ENCODE peak calls at places on chromosomes 7 and 10, in four cellular contexts. One of them, this sample, is unnamed.

GRCh38 chr7:585229-585711 is 65.6 kb upstream of the PDGFA start:
- DNase-seq in GM23248: peak
- DNase-seq in SJSA1: no peak
- DNase-seq in ovary: no peak
- DNase-seq in this sample: no peak

GRCh38 chr7:99076615-99077014 is 67.3 kb downstream of the SMURF1 start:
- DNase-seq in GM23248: no peak
- DNase-seq in ovary: no peak
- DNase-seq in SJSA1: no peak
- DNase-seq in this sample: no peak

GRCh38 chr7:142443614-142444013 is 185.8 kb upstream of the PRSS58 start:
- DNase-seq in GM23248: no peak
- DNase-seq in ovary: no peak
- DNase-seq in SJSA1: no peak
- DNase-seq in this sample: no peak

GRCh38 chr7:12403287-12404181 is at the start of gene VWDE:
- DNase-seq in SJSA1: no peak
- DNase-seq in ovary: no peak
- DNase-seq in GM23248: peak
- DNase-seq in this sample: no peak

GRCh38 chr10:30991647-30992011 is 40.0 kb downstream of the ZNF438 start:
- DNase-seq in SJSA1: no peak
- DNase-seq in ovary: no peak
- DNase-seq in GM23248: no peak
- DNase-seq in this sample: no peak

GRCh38 chr7:108142180-108142579 is 12.0 kb upstream of the LAMB4 start:
- DNase-seq in ovary: no peak
- DNase-seq in GM23248: no peak
- DNase-seq in SJSA1: no peak
- DNase-seq in this sample: no peak

GRCh38 chr7:65285906-65286864 is 87.5 kb upstream of the ZNF92 start:
- DNase-seq in SJSA1: no peak
- DNase-seq in ovary: no peak
- DNase-seq in GM23248: no peak
- DNase-seq in this sample: no peak

GRCh38 chr7:98163704-98164478 is 47.3 kb upstream of the BHLHA15 start:
- DNase-seq in SJSA1: no peak
- DNase-seq in GM23248: peak
- DNase-seq in ovary: no peak
- DNase-seq in this sample: no peak

GRCh38 chr10:60099998-60100747 is 193.8 kb upstream of the CCDC6 start:
- DNase-seq in SJSA1: peak
- DNase-seq in ovary: no peak
- DNase-seq in GM23248: peak
- DNase-seq in this sample: no peak

GRCh38 chr10:124016795-124017375 is 76.5 kb downstream of the CHST15 start:
- DNase-seq in SJSA1: no peak
- DNase-seq in GM23248: no peak
- DNase-seq in ovary: no peak
- DNase-seq in this sample: no peak

GRCh38 chr7:105985821-105986220 is 22.8 kb downstream of the CDHR3 start:
- DNase-seq in SJSA1: no peak
- DNase-seq in ovary: no peak
- DNase-seq in GM23248: no peak
- DNase-seq in this sample: no peak

GRCh38 chr7:67018940-67019339 is 22.3 kb downstream of the TYW1 start:
- DNase-seq in SJSA1: no peak
- DNase-seq in ovary: no peak
- DNase-seq in GM23248: no peak
- DNase-seq in this sample: no peak

GRCh38 chr10:50431118-50431517 is 179.8 kb upstream of the ASAH2 start:
- DNase-seq in SJSA1: peak
- DNase-seq in ovary: no peak
- DNase-seq in GM23248: peak
- DNase-seq in this sample: no peak

GRCh38 chr10:95395947-95396449 is 105.2 kb upstream of the PDLIM1 start:
- DNase-seq in GM23248: no peak
- DNase-seq in SJSA1: no peak
- DNase-seq in ovary: no peak
- DNase-seq in this sample: no peak

GRCh38 chr10:127977368-127978009 is 70.6 kb downstream of the PTPRE start:
- DNase-seq in GM23248: peak
- DNase-seq in SJSA1: peak
- DNase-seq in ovary: no peak
- DNase-seq in this sample: peak

GRCh38 chr10:31744025-31744424 is 184.6 kb downstream of the ARHGAP12 start:
- DNase-seq in SJSA1: no peak
- DNase-seq in GM23248: no peak
- DNase-seq in ovary: no peak
- DNase-seq in this sample: no peak

GRCh38 chr7:26399309-26399610 is 107.6 kb downstream of the SNX10 start:
- DNase-seq in GM23248: peak
- DNase-seq in ovary: no peak
- DNase-seq in SJSA1: no peak
- DNase-seq in this sample: peak

GRCh38 chr10:63055705-63056104 is 77.4 kb upstream of the NRBF2 start:
- DNase-seq in ovary: no peak
- DNase-seq in SJSA1: no peak
- DNase-seq in GM23248: no peak
- DNase-seq in this sample: no peak

GRCh38 chr10:132298038-132298935 is 9.5 kb downstream of the STK32C start:
- DNase-seq in GM23248: no peak
- DNase-seq in ovary: no peak
- DNase-seq in SJSA1: no peak
- DNase-seq in this sample: no peak

GRCh38 chr7:99041526-99041925 is 102.4 kb downstream of the SMURF1 start:
- DNase-seq in ovary: no peak
- DNase-seq in GM23248: no peak
- DNase-seq in SJSA1: no peak
- DNase-seq in this sample: no peak

GRCh38 chr10:116836902-116837513 is 12.3 kb upstream of the ENO4 start:
- DNase-seq in GM23248: no peak
- DNase-seq in ovary: no peak
- DNase-seq in SJSA1: no peak
- DNase-seq in this sample: peak

GRCh38 chr10:51683031-51683830 is 16.2 kb downstream of the CSTF2T start:
- DNase-seq in ovary: no peak
- DNase-seq in GM23248: peak
- DNase-seq in SJSA1: no peak
- DNase-seq in this sample: no peak

GRCh38 chr7:86972072-86972471 is 87.4 kb downstream of the ELAPOR2 start:
- DNase-seq in GM23248: no peak
- DNase-seq in ovary: no peak
- DNase-seq in SJSA1: no peak
- DNase-seq in this sample: no peak

GRCh38 chr7:22147113-22147512 is 201.4 kb upstream of the CDCA7L start:
- DNase-seq in SJSA1: no peak
- DNase-seq in ovary: no peak
- DNase-seq in GM23248: peak
- DNase-seq in this sample: peak
- H3K4me3 ChIP-seq in SJSA1: no peak
- H3K4me3 ChIP-seq in ovary: peak
- H3K4me3 ChIP-seq in GM23248: peak
- H3K4me3 ChIP-seq in this sample: peak

GRCh38 chr7:158311791-158312190 is 275.8 kb downstream of the PTPRN2 start:
- DNase-seq in SJSA1: no peak
- DNase-seq in GM23248: no peak
- DNase-seq in ovary: no peak
- DNase-seq in this sample: no peak
- H3K4me3 ChIP-seq in SJSA1: no peak
- H3K4me3 ChIP-seq in GM23248: no peak
- H3K4me3 ChIP-seq in ovary: no peak
- H3K4me3 ChIP-seq in this sample: no peak

DNA sequence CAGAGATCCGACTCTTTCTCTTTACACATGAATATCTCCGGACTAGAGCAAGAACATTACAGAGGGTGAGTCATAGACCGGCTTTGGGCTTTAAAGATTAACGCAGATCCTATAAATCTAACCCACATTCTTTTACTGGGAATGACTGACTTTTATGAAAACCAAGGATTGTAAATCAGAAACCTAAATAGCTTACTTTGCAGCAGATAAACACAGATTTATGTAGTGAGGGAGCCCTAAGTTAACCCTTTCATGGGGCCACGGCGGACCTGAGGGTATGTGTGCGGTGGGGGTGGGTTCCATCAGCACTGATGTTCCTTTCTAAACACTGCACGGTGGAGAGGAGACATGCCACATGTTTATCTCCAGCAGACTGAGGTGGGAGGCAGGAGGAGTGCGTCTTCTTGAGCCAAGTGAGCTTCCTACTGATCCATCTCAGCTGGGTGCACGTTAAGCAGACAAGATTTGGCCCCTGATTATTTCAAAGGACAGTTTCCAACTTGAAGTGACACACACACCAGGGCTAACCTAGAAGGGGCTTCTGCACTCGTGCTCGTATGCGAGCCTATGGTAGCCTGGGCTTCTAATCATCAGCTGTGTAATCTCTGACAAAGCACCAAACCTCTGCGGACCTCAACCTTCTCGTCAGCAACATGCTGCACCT is 127.6 kb downstream of the WDR11 start:
- DNase-seq in SJSA1: no peak
- DNase-seq in ovary: no peak
- DNase-seq in GM23248: no peak
- DNase-seq in this sample: peak
- H3K4me3 ChIP-seq in SJSA1: no peak
- H3K4me3 ChIP-seq in ovary: peak
- H3K4me3 ChIP-seq in GM23248: no peak
- H3K4me3 ChIP-seq in this sample: peak

DNA sequence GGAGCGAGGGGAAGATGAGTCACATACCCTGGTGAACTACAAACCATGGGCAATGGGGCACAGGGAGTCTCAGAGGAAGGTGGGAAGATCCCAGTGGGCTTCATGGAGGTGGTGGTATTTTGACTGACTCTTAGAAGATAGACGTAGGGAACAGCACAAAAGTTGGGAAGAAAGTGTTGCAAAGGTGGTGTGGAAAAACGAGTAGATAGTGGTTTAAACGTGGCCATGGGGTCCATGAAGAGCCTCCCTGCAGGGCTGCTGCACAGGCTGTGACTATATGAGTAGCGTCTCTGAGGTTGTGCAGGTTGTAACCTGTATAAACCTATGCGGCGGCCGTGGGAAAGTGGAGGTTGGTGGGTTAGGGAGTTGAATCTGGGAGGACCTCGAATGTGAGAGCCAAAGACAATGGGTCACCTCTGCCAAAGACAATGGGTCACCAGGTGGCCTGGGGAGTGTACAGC is 13.8 kb downstream of the LZTS2 start:
- DNase-seq in GM23248: no peak
- DNase-seq in SJSA1: no peak
- DNase-seq in ovary: no peak
- DNase-seq in this sample: no peak
- H3K4me3 ChIP-seq in GM23248: no peak
- H3K4me3 ChIP-seq in SJSA1: no peak
- H3K4me3 ChIP-seq in ovary: no peak
- H3K4me3 ChIP-seq in this sample: no peak

GRCh38 chr7:5070206-5070605 is 24.5 kb downstream of the RBAK start:
- DNase-seq in SJSA1: no peak
- DNase-seq in GM23248: no peak
- DNase-seq in ovary: no peak
- DNase-seq in this sample: no peak

GRCh38 chr7:5065107-5065407 is 19.4 kb downstream of the RBAK start:
- DNase-seq in ovary: no peak
- DNase-seq in GM23248: no peak
- DNase-seq in SJSA1: no peak
- DNase-seq in this sample: no peak

GRCh38 chr7:5063698-5064097 is 18.0 kb downstream of the RBAK start:
- DNase-seq in SJSA1: no peak
- DNase-seq in GM23248: peak
- DNase-seq in ovary: no peak
- DNase-seq in this sample: no peak

GRCh38 chr7:5064391-5065106 is 18.9 kb downstream of the RBAK start:
- DNase-seq in ovary: no peak
- DNase-seq in GM23248: peak
- DNase-seq in SJSA1: peak
- DNase-seq in this sample: no peak
- H3K4me3 ChIP-seq in ovary: no peak
- H3K4me3 ChIP-seq in GM23248: peak
- H3K4me3 ChIP-seq in SJSA1: no peak
- H3K4me3 ChIP-seq in this sample: no peak

GRCh38 chr10:80201592-80202256 is 3.6 kb downstream of the ANXA11 start:
- DNase-seq in ovary: no peak
- DNase-seq in SJSA1: no peak
- DNase-seq in GM23248: no peak
- DNase-seq in this sample: no peak

GRCh38 chr10:80204193-80204714 is 1.1 kb downstream of the ANXA11 start:
- DNase-seq in SJSA1: no peak
- DNase-seq in GM23248: peak
- DNase-seq in ovary: no peak
- DNase-seq in this sample: no peak

GRCh38 chr10:80204801-80205477 is 398 bp downstream of the ANXA11 start:
- DNase-seq in ovary: no peak
- DNase-seq in SJSA1: peak
- DNase-seq in GM23248: peak
- DNase-seq in this sample: peak

GRCh38 chr10:80203835-80204148 is 1.5 kb downstream of the ANXA11 start:
- DNase-seq in ovary: no peak
- DNase-seq in GM23248: no peak
- DNase-seq in SJSA1: no peak
- DNase-seq in this sample: no peak

GRCh38 chr10:80202934-80203834 is 2.2 kb downstream of the ANXA11 start:
- DNase-seq in GM23248: peak
- DNase-seq in SJSA1: peak
- DNase-seq in ovary: peak
- DNase-seq in this sample: peak
- H3K4me3 ChIP-seq in GM23248: peak
- H3K4me3 ChIP-seq in SJSA1: peak
- H3K4me3 ChIP-seq in ovary: peak
- H3K4me3 ChIP-seq in this sample: no peak

DNA sequence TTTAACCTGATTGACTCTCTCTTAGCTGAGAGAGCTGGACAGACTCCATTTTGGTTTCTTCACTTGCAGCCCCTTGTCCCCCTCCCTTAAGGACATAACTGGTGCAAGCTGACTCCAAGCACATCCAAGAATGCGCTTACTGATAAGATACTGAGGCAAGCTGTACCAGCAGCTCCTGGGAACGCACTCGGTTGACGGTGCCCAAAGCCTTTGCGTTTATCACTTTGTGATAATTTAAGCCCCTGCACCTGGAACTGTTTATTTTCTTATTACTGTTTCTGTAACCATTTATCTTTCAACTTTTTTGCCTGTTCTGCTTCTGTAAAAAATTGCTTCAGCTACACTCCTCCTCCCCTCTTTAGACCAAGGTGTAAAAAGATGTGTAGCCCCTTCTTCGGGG is 8.5 kb downstream of the AKR1B15 start:
- DNase-seq in GM23248: no peak
- DNase-seq in SJSA1: no peak
- DNase-seq in ovary: no peak
- DNase-seq in this sample: no peak
- H3K4me3 ChIP-seq in GM23248: no peak
- H3K4me3 ChIP-seq in SJSA1: no peak
- H3K4me3 ChIP-seq in ovary: no peak
- H3K4me3 ChIP-seq in this sample: no peak